ENCODE peak calls at places on chromosomes 13 and 19, in ten cellular contexts. P is heart left ventricle; J is aorta; N is K562; H is mesendoderm; T is transverse colon; C is small intestine; Y is GM23338; W is thoracic aorta; L is CD8-positive, alpha-beta T cell. M is an unnamed sample. For H3K36me3, the result is how much of the 10 kb centered on the place peaks cover.

GRCh38 chr19:29974701-29975100 is 32.7 kb downstream of the URI1 start:
- DNase-seq in H (no peak), W (no peak), N (no peak), P (no peak), Y (no peak), L (no peak), J (no peak), C (no peak), T (no peak), M (no peak)

GRCh38 chr13:27979765-27980279 is 8.7 kb downstream of the URAD start:
- DNase-seq in P (no peak), C (peak), J (no peak), W (no peak), L (no peak), T (no peak), H (no peak), Y (no peak), N (no peak), M (no peak)

GRCh38 chr19:35135389-35135909 is 590 bp upstream of the LGI4 start:
- DNase-seq in P (peak), L (no peak), C (peak), T (peak), N (peak), Y (peak), W (no peak), H (peak), J (peak), M (peak)

GRCh38 chr19:12647047-12647446 is 19.5 kb downstream of the MAN2B1 start:
- DNase-seq in C (no peak), T (no peak), H (no peak), P (no peak), W (no peak), J (peak), N (no peak), L (no peak), Y (no peak), M (peak)

GRCh38 chr13:26300140-26300539 is 46.2 kb downstream of the CDK8 start:
- DNase-seq in C (no peak), W (no peak), H (no peak), N (peak), P (no peak), L (no peak), J (no peak), T (no peak), Y (no peak), M (no peak)

GRCh38 chr13:87622921-87623320 is 48.2 kb upstream of the SLITRK5 start:
- DNase-seq in P (no peak), T (no peak), L (no peak), J (no peak), H (no peak), C (no peak), W (no peak), Y (no peak), N (no peak), M (no peak)

GRCh38 chr13:23161176-23161825 is 19.5 kb upstream of the SGCG start:
- DNase-seq in L (no peak), N (no peak), Y (no peak), W (no peak), J (no peak), P (no peak), C (no peak), T (no peak), H (no peak), M (no peak)

GRCh38 chr13:85543144-85543543 is 256.1 kb downstream of the SLITRK6 start:
- DNase-seq in W (no peak), L (no peak), Y (no peak), J (no peak), H (no peak), N (no peak), C (no peak), T (no peak), P (no peak), M (no peak)

GRCh38 chr19:35644987-35645679 is 3.0 kb upstream of the COX6B1 start:
- DNase-seq in N (peak), L (peak), W (peak), C (peak), H (peak), Y (peak), T (peak), J (peak), P (peak), M (peak)

GRCh38 chr19:38266981-38267597 is 2.7 kb downstream of the SPINT2 start:
- DNase-seq in P (no peak), T (peak), C (peak), J (no peak), W (no peak), H (peak), N (peak), Y (no peak), L (no peak), M (no peak)

GRCh38 chr19:1851581-1852293 is 3.5 kb upstream of the REXO1 start:
- DNase-seq in C (no peak), T (no peak), W (no peak), J (no peak), P (no peak), L (no peak), H (no peak), Y (peak), N (no peak), M (no peak)

GRCh38 chr13:81106348-81106747 is 765.4 kb upstream of the SPRY2 start:
- DNase-seq in N (no peak), J (no peak), L (no peak), P (no peak), T (peak), Y (no peak), H (no peak), W (no peak), C (peak), M (no peak)

GRCh38 chr13:43572601-43573360 is 214.0 kb downstream of the ENOX1 start:
- DNase-seq in H (peak), T (no peak), W (no peak), J (no peak), L (no peak), N (no peak), C (no peak), Y (no peak), P (no peak), M (no peak)

GRCh38 chr13:40440990-40441820 is 225.2 kb downstream of the FOXO1 start:
- DNase-seq in C (peak), W (peak), T (peak), N (no peak), H (no peak), J (peak), P (peak), L (no peak), Y (no peak), M (no peak)

GRCh38 chr13:72849571-72849970 is 67.6 kb downstream of the PIBF1 start:
- DNase-seq in N (no peak), L (no peak), J (no peak), T (no peak), H (no peak), P (no peak), Y (no peak), W (no peak), C (peak), M (no peak)

GRCh38 chr13:43865892-43866291 is 13.6 kb downstream of the CCDC122 start:
- DNase-seq in J (no peak), Y (no peak), T (no peak), H (no peak), W (no peak), L (no peak), P (no peak), N (no peak), C (no peak), M (no peak)

GRCh38 chr13:26442541-26442940 is 114.9 kb upstream of the WASF3 start:
- DNase-seq in C (no peak), N (no peak), J (no peak), H (peak), W (no peak), Y (no peak), L (no peak), P (no peak), T (no peak), M (no peak)

GRCh38 chr13:99310382-99311031 is 3.3 kb upstream of the GPR183 start:
- DNase-seq in W (no peak), N (no peak), H (no peak), C (no peak), T (no peak), P (no peak), J (no peak), L (no peak), Y (no peak), M (no peak)

GRCh38 chr19:35216833-35217707 is 11.5 kb downstream of the FAM187B start:
- DNase-seq in P (no peak), H (peak), N (peak), J (no peak), T (peak), C (no peak), Y (peak), W (no peak), L (no peak), M (peak)

GRCh38 chr13:67048084-67048792 is 181.9 kb downstream of the PCDH9 start:
- DNase-seq in L (no peak), Y (no peak), H (no peak), C (no peak), N (peak), J (no peak), T (no peak), P (no peak), W (no peak), M (no peak)

GRCh38 chr13:98752111-98752941 is at the start of gene SLC15A1:
- DNase-seq in T (peak), Y (peak), W (no peak), C (peak), N (no peak), J (no peak), H (no peak), L (no peak), P (no peak), M (no peak)

GRCh38 chr19:18023596-18024212 is 15.7 kb downstream of the ARRDC2 start:
- DNase-seq in P (peak), T (peak), W (no peak), J (peak), H (no peak), N (no peak), Y (no peak), L (peak), C (peak), M (no peak)

GRCh38 chr13:28501547-28501946 is 6.6 kb upstream of the FLT1 start:
- DNase-seq in C (no peak), W (no peak), L (no peak), N (no peak), J (no peak), Y (no peak), H (no peak), P (peak), T (no peak), M (no peak)

GRCh38 chr19:50500060-50500752 is 10.8 kb downstream of the JOSD2 start:
- DNase-seq in J (peak), T (no peak), L (no peak), C (no peak), W (no peak), P (peak), Y (peak), N (peak), H (peak), M (peak)

GRCh38 chr13:73827434-73827833 is 306.8 kb downstream of the KLF12 start:
- DNase-seq in W (no peak), C (no peak), T (no peak), L (no peak), P (no peak), Y (no peak), N (no peak), J (no peak), H (no peak), M (no peak)

GRCh38 chr13:113224486-113224885 is 15.1 kb downstream of the CUL4A start:
- DNase-seq in J (no peak), C (peak), T (no peak), Y (no peak), P (peak), H (no peak), L (no peak), N (no peak), W (no peak), M (no peak)

GRCh38 chr13:27792393-27793218 is at the start of gene GSX1:
- DNase-seq in C (peak), P (peak), H (peak), Y (peak), N (peak), L (no peak), T (peak), J (peak), W (no peak), M (no peak)

GRCh38 chr13:114045113-114045735 is 71.3 kb upstream of the C13orf46 start:
- DNase-seq in W (no peak), T (no peak), N (no peak), H (no peak), L (no peak), Y (no peak), C (no peak), J (no peak), P (no peak), M (no peak)

GRCh38 chr13:44044544-44045178 is 165.0 kb downstream of the LACC1 start:
- DNase-seq in Y (no peak), P (no peak), L (no peak), T (no peak), H (no peak), C (no peak), N (no peak), W (no peak), J (no peak), M (no peak)

GRCh38 chr19:35030257-35031071 is at the start of gene SCN1B:
- DNase-seq in J (peak), H (peak), Y (peak), W (no peak), N (peak), L (no peak), P (peak), C (peak), T (peak), M (peak)

GRCh38 chr13:73300718-73301425 is 242.1 kb downstream of the KLF5 start:
- DNase-seq in N (no peak), L (no peak), C (peak), Y (no peak), T (no peak), J (no peak), H (no peak), W (no peak), P (no peak), M (no peak)

GRCh38 chr13:39483326-39483725 is 119.7 kb downstream of the LHFPL6 start:
- DNase-seq in T (no peak), H (no peak), Y (no peak), L (no peak), J (no peak), C (no peak), W (no peak), P (no peak), N (no peak), M (no peak)

GRCh38 chr19:18519962-18520847 is 1.7 kb downstream of the ELL start:
- DNase-seq in P (peak), J (peak), W (no peak), Y (peak), N (peak), T (peak), L (no peak), H (peak), C (peak), M (peak)

GRCh38 chr19:49533551-49534488 is 6.0 kb downstream of the RCN3 start:
- DNase-seq in J (peak), N (peak), P (peak), Y (peak), T (peak), W (no peak), L (peak), H (peak), C (no peak), M (peak)

GRCh38 chr19:22427587-22428298 is 5.6 kb upstream of the ZNF98 start:
- DNase-seq in J (no peak), T (no peak), P (peak), W (no peak), H (no peak), L (no peak), C (no peak), N (no peak), Y (no peak), M (no peak)

GRCh38 chr19:50803633-50804419 is 13.6 kb downstream of the ACP4 start:
- DNase-seq in W (no peak), J (no peak), C (no peak), L (no peak), T (no peak), H (no peak), P (no peak), Y (peak), N (peak), M (peak)

GRCh38 chr19:49926520-49926919 is 2.5 kb upstream of the ATF5 start:
- DNase-seq in N (no peak), H (no peak), C (no peak), T (no peak), W (no peak), J (no peak), Y (no peak), P (no peak), L (no peak), M (no peak)

GRCh38 chr13:41306271-41307150 is 4.6 kb upstream of the NAA16 start:
- DNase-seq in L (no peak), C (no peak), W (no peak), T (no peak), N (no peak), P (no peak), J (no peak), Y (no peak), H (no peak), M (no peak)

GRCh38 chr19:43305642-43306041 is 36.3 kb upstream of the PSG9 start:
- DNase-seq in J (no peak), N (peak), C (no peak), H (no peak), T (no peak), Y (peak), P (no peak), W (no peak), L (no peak), M (peak)

DNA sequence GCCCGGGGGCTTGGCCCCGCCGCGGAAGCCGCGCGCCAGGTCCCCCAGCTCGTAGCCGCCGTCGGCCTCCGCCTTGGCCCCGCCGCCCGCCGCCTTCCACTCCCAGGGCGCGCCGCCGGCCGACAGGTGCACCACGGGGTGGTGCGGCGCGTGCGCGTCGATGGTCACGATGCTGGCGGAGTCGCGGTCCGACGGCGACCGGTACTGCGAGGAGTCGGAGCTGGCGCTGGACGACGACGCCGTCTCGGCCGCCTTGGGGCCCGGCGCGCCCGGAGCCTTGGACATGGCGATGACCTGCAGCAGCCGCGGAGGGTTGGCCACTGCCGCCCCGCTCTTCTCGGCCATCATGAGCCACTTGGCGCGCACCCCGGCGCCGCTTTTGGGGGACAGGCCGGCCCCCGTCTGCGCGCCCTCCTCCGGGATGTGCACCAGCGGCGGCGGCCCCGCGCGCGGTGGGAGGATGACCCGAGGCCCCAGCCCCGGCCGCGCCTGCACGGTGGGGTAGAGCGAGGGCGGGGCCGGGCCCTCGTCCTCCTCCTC is 8.9 kb downstream of the PLPPR3 start:
- DNase-seq in L (no peak), Y (peak), W (no peak), H (no peak), T (no peak), P (no peak), J (no peak), C (no peak), N (no peak), M (no peak)
- H3K36me3 ChIP-seq in L (under half), Y (under half), W (under half), H (under half), T (under half), P (half or more), J (under half), C (under half), N (half or more), M (under half)

GRCh38 chr13:24265453-24265852 is 43.9 kb upstream of the C1QTNF9 start:
- DNase-seq in T (no peak), H (no peak), P (no peak), Y (no peak), C (no peak), J (no peak), N (no peak), L (no peak), W (no peak), M (no peak)

GRCh38 chr13:24264976-24265375 is 44.4 kb upstream of the C1QTNF9 start:
- DNase-seq in H (no peak), P (no peak), J (no peak), W (no peak), N (no peak), L (peak), C (peak), Y (no peak), T (peak), M (no peak)

GRCh38 chr13:24267801-24268200 is 41.6 kb upstream of the C1QTNF9 start:
- DNase-seq in C (no peak), T (no peak), W (no peak), J (no peak), P (no peak), H (no peak), Y (no peak), N (no peak), L (no peak), M (no peak)

GRCh38 chr13:24269803-24270202 is 39.6 kb upstream of the C1QTNF9 start:
- DNase-seq in N (no peak), H (no peak), J (no peak), T (no peak), W (no peak), L (no peak), Y (no peak), C (no peak), P (no peak), M (no peak)

DNA sequence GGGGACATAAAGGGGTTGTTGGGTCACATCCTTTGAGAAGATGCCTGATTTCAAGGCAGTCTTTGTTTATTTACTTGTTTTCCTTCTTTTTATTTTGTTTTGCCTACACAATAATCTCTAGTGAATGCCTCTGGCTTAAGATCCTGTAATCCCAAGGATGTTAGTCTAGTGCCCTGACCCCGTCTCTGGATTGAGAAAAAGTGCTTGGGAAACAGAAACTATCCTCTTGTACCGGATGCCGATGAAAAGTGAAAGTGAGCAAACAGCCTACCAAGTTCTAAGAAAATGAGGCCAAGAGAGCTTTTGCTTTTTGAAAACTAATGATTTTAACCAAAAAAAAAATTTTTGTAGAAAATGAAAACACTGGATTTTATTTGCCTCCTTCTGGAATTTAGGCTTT is 42.1 kb upstream of the C1QTNF9 start:
- DNase-seq in Y (no peak), J (no peak), N (no peak), W (no peak), H (no peak), T (no peak), C (peak), L (no peak), P (no peak), M (no peak)
- H3K4me3 ChIP-seq in Y (no peak), J (no peak), N (no peak), W (peak), H (no peak), T (no peak), C (no peak), L (peak), P (peak), M (no peak)

DNA sequence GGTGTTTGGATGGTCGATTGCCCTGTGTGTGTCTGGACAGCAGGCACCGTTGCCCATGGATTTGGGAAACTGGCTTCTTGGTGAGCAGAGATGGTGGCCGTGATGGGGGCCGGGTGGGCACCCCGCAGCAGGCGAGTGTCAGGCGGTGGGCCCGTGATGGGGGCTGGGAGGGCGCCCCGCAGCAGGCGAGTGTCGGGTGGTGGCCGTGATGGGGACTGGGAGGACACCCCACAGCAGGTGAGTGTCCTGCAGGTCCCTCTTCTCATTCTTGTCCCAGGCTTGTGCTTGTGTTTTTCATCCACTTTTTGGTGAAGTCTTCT is 86.5 kb downstream of the KDM4B start:
- DNase-seq in Y (no peak), C (no peak), J (no peak), N (no peak), P (no peak), L (no peak), H (no peak), W (no peak), T (no peak), M (no peak)
- H3K36me3 ChIP-seq in Y (under half), C (under half), J (under half), N (under half), P (under half), L (under half), H (under half), W (under half), T (under half), M (under half)

DNA sequence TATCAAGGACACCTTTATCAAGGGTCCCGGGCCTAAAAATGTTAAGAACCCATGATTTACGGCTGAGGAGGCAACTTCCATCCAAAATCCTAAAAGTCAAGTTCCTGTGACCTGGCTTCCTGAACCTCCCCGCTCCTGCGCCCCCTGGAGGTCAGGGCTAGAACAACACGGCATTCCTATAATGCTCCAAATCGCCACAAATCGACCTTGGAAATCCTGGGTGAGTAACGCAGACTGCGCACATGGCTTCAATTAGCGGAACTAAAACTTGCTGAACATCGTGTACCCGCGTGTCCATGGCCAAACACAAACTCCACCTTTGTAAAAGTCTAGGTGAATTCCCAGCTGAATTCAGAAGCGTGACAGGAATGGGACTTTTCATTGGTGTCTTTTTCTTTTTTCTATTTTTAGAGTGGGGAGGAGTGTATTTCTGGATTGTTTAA is 4.3 kb upstream of the C5AR1 start:
- DNase-seq in H (peak), L (peak), W (peak), Y (peak), N (peak), J (peak), C (peak), P (peak), T (peak), M (peak)
- H3K4me3 ChIP-seq in H (no peak), L (no peak), W (peak), Y (no peak), N (no peak), J (no peak), C (no peak), P (no peak), T (no peak), M (no peak)

M was measured in Karpas-422.